ENCODE peak calls at places on chromosomes 3 and 15, in six cellular contexts. U is testis, T is RWPE1, G is A549, J is neural crest cell, C is fibroblast of lung. N is an unnamed sample.

GRCh38 chr3:21013566-21013965 is 737.4 kb downstream of the ZNF385D start:
- DNase-seq in U (no peak), T (no peak), G (no peak), J (no peak), C (peak), N (no peak)

GRCh38 chr3:141345951-141346817 is 22.1 kb upstream of the ZBTB38 start:
- DNase-seq in U (no peak), T (no peak), G (no peak), J (no peak), C (no peak), N (no peak)

GRCh38 chr15:84874991-84875390 is 9.5 kb upstream of the SLC28A1 start:
- DNase-seq in U (no peak), T (no peak), G (no peak), J (no peak), C (no peak), N (no peak)

GRCh38 chr3:64354221-64354620 is 129.0 kb upstream of the PRICKLE2 start:
- DNase-seq in U (no peak), T (no peak), G (no peak), J (no peak), C (peak), N (no peak)

GRCh38 chr3:114928989-114929620 is 218.0 kb downstream of the ZBTB20 start:
- DNase-seq in U (no peak), T (no peak), G (no peak), J (no peak), C (peak), N (no peak)

GRCh38 chr3:150255416-150255815 is 152.7 kb upstream of the TSC22D2 start:
- DNase-seq in U (peak), T (no peak), G (no peak), J (no peak), C (no peak), N (no peak)

GRCh38 chr3:133488785-133489367 is 84.6 kb upstream of the CDV3 start:
- DNase-seq in U (no peak), T (peak), G (no peak), J (no peak), C (peak), N (no peak)

GRCh38 chr3:147200545-147200944 is 205.8 kb downstream of the ZIC4 start:
- DNase-seq in U (no peak), T (no peak), G (no peak), J (no peak), C (peak), N (no peak)

GRCh38 chr3:177427096-177427495 is 229.8 kb upstream of the TBL1XR1 start:
- DNase-seq in U (no peak), T (no peak), G (no peak), J (no peak), C (no peak), N (no peak)

GRCh38 chr3:52277071-52277964 is 1.1 kb downstream of the WDR82 start:
- DNase-seq in U (peak), T (no peak), G (peak), J (peak), C (peak), N (no peak)

GRCh38 chr3:73685061-73685460 is 60.3 kb upstream of the PDZRN3 start:
- DNase-seq in U (no peak), T (no peak), G (no peak), J (no peak), C (no peak), N (no peak)

GRCh38 chr3:2354702-2355101 is 256.0 kb downstream of the CNTN4 start:
- DNase-seq in U (peak), T (no peak), G (no peak), J (no peak), C (peak), N (no peak)

GRCh38 chr15:29731865-29732264 is 90.4 kb downstream of the TJP1 start:
- DNase-seq in U (no peak), T (no peak), G (no peak), J (no peak), C (no peak), N (no peak)

GRCh38 chr3:122498152-122498551 is 16.6 kb downstream of the KPNA1 start:
- DNase-seq in U (no peak), T (no peak), G (no peak), J (no peak), C (no peak), N (no peak)

GRCh38 chr15:69141286-69141701 is 19.1 kb upstream of the GLCE start:
- DNase-seq in U (no peak), T (no peak), G (peak), J (no peak), C (peak), N (no peak)

GRCh38 chr3:59575113-59576001 is 525.5 kb upstream of the CFAP20DC start:
- DNase-seq in U (peak), T (peak), G (peak), J (peak), C (peak), N (peak)

GRCh38 chr3:48119495-48120193 is 68.6 kb downstream of the CDC25A start:
- DNase-seq in U (peak), T (no peak), G (no peak), J (no peak), C (no peak), N (no peak)

GRCh38 chr3:124701687-124702086 is 28.6 kb upstream of the UMPS start:
- DNase-seq in U (no peak), T (no peak), G (no peak), J (no peak), C (peak), N (no peak)

GRCh38 chr3:167102071-167102470 is 278.0 kb downstream of the ZBBX start:
- DNase-seq in U (no peak), T (no peak), G (no peak), J (no peak), C (no peak), N (no peak)

GRCh38 chr3:33915796-33916589 is 117.6 kb downstream of the PDCD6IP start:
- DNase-seq in U (peak), T (peak), G (peak), J (no peak), C (peak), N (no peak)

GRCh38 chr15:70329179-70329578 is 231.5 kb upstream of the TLE3 start:
- DNase-seq in U (no peak), T (no peak), G (no peak), J (no peak), C (no peak), N (no peak)

GRCh38 chr3:128278761-128279593 is 125.7 kb downstream of the EEFSEC start:
- DNase-seq in U (peak), T (no peak), G (no peak), J (peak), C (peak), N (no peak)

GRCh38 chr15:77547801-77548607 is 84.7 kb downstream of the LINGO1 start:
- DNase-seq in U (no peak), T (no peak), G (no peak), J (no peak), C (no peak), N (no peak)

GRCh38 chr15:88653200-88654064 is 14.6 kb downstream of the ISG20 start:
- DNase-seq in U (peak), T (peak), G (no peak), J (no peak), C (no peak), N (no peak)

GRCh38 chr3:84165278-84165677 is 793.5 kb upstream of the CADM2 start:
- DNase-seq in U (no peak), T (no peak), G (no peak), J (no peak), C (no peak), N (no peak)

GRCh38 chr3:23612296-23612891 is 193.4 kb upstream of the UBE2E1 start:
- DNase-seq in U (no peak), T (peak), G (no peak), J (no peak), C (peak), N (no peak)

GRCh38 chr3:34419801-34420200 is 621.4 kb downstream of the PDCD6IP start:
- DNase-seq in U (no peak), T (no peak), G (no peak), J (peak), C (no peak), N (peak)

GRCh38 chr3:63279442-63279841 is 1.3 kb downstream of the SYNPR start:
- DNase-seq in U (no peak), T (no peak), G (no peak), J (no peak), C (no peak), N (no peak)

GRCh38 chr3:39088456-39088855 is 19.0 kb downstream of the GORASP1 start:
- DNase-seq in U (no peak), T (no peak), G (no peak), J (no peak), C (no peak), N (no peak)

GRCh38 chr3:9172851-9173320 is 76.6 kb downstream of the SRGAP3 start:
- DNase-seq in U (no peak), T (no peak), G (no peak), J (no peak), C (no peak), N (no peak)

GRCh38 chr3:188711898-188712256 is 459.9 kb upstream of the TPRG1 start:
- DNase-seq in U (no peak), T (no peak), G (no peak), J (no peak), C (peak), N (no peak)

GRCh38 chr15:62253294-62253693 is 88.2 kb upstream of the C2CD4B start:
- DNase-seq in U (no peak), T (no peak), G (no peak), J (no peak), C (no peak), N (no peak)

GRCh38 chr3:124078978-124079911 is 87.3 kb upstream of the ROPN1 start:
- DNase-seq in U (peak), T (peak), G (peak), J (no peak), C (peak), N (no peak)

GRCh38 chr15:80823995-80824394 is 44.8 kb downstream of the CEMIP start:
- DNase-seq in U (no peak), T (no peak), G (no peak), J (no peak), C (no peak), N (no peak)

GRCh38 chr15:58510715-58511465 is 79.1 kb downstream of the LIPC start:
- DNase-seq in U (no peak), T (no peak), G (no peak), J (no peak), C (peak), N (no peak)

GRCh38 chr3:103609472-103609871 is 1174.7 kb downstream of the ZPLD1 start:
- DNase-seq in U (no peak), T (no peak), G (no peak), J (no peak), C (no peak), N (no peak)
- TF ChIP-seq CTCF in U (no peak), T (no peak), G (no peak), J (no peak), C (no peak), N (no peak)

GRCh38 chr3:81336470-81336869 is 425.0 kb downstream of the GBE1 start:
- DNase-seq in U (no peak), T (no peak), G (no peak), J (no peak), C (no peak), N (no peak)

GRCh38 chr3:81339040-81339845 is 422.2 kb downstream of the GBE1 start:
- DNase-seq in U (no peak), T (peak), G (peak), J (no peak), C (peak), N (no peak)
- TF ChIP-seq CTCF in U (peak), T (peak), G (peak), J (peak), C (peak), N (peak)

GRCh38 chr3:14145670-14146380 is 21.0 kb downstream of the TMEM43 start:
- DNase-seq in U (peak), T (no peak), G (no peak), J (no peak), C (no peak), N (no peak)
- TF ChIP-seq CTCF in U (no peak), T (no peak), G (no peak), J (no peak), C (no peak), N (no peak)

GRCh38 chr3:151283907-151284461 is 5.6 kb upstream of the P2RY14 start:
- DNase-seq in U (peak), T (no peak), G (no peak), J (no peak), C (peak), N (no peak)

GRCh38 chr3:151281671-151282334 is 3.5 kb upstream of the P2RY14 start:
- DNase-seq in U (no peak), T (no peak), G (no peak), J (no peak), C (peak), N (no peak)

GRCh38 chr3:151283387-151283786 is 5.0 kb upstream of the P2RY14 start:
- DNase-seq in U (no peak), T (no peak), G (no peak), J (no peak), C (no peak), N (no peak)

GRCh38 chr3:151285940-151286339 is 7.6 kb upstream of the P2RY14 start:
- DNase-seq in U (no peak), T (no peak), G (no peak), J (no peak), C (no peak), N (no peak)

DNA sequence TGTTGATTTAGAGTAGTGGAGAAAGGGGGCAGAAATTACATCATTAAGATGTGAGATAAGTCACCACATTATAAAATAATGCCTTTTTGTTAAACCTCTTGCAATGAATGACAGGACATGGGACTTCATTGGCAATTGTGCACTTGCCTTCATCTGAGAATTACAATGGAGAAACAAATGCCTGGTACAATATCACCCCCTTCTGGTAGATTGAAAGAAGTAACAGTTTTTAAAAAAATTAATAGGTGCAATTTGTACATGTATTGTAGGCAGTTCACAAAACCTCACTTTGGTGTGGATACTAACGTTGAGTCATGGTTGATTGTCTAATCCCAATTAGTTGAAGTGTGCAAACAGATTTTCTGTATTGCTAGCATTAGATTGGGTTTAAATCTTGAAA is 4.6 kb upstream of the P2RY14 start:
- DNase-seq in U (no peak), T (peak), G (peak), J (no peak), C (peak), N (no peak)
- TF ChIP-seq CTCF in U (peak), T (peak), G (peak), J (peak), C (peak), N (peak)

DNA sequence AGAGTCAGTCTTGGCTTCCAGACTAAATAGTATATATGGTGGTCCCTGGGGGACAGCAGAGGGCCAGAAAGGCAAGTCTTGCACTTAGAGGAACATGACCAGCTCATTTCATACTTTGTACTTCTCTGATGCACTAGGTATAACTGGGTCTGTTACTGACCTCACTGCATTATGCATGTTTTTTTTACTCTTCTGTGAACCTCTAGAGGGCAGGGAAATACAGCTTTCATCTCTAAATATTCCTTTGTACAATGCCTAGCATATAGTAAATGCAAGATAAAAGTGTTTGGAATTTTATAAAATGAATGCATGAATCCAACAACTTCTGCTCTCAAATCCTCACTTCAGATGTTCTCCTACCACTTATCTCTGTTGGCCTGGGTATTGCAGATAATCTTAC is 23.4 kb upstream of the ARL14 start:
- DNase-seq in U (no peak), T (no peak), G (no peak), J (no peak), C (no peak), N (no peak)
- TF ChIP-seq CTCF in U (no peak), T (no peak), G (peak), J (no peak), C (no peak), N (no peak)

GRCh38 chr3:40453933-40454332 is 3.2 kb upstream of the RPL14 start:
- DNase-seq in U (no peak), T (no peak), G (no peak), J (no peak), C (no peak), N (no peak)

GRCh38 chr3:40452057-40452456 is 5.1 kb upstream of the RPL14 start:
- DNase-seq in U (no peak), T (no peak), G (no peak), J (no peak), C (no peak), N (no peak)

GRCh38 chr3:40452562-40452875 is 4.6 kb upstream of the RPL14 start:
- DNase-seq in U (no peak), T (no peak), G (no peak), J (no peak), C (no peak), N (no peak)

GRCh38 chr3:40451551-40451950 is 5.6 kb upstream of the RPL14 start:
- DNase-seq in U (no peak), T (no peak), G (no peak), J (no peak), C (no peak), N (no peak)

GRCh38 chr3:40452876-40453730 is 4.0 kb upstream of the RPL14 start:
- DNase-seq in U (peak), T (peak), G (peak), J (peak), C (peak), N (peak)
- TF ChIP-seq CTCF in U (no peak), T (no peak), G (no peak), J (no peak), C (no peak), N (no peak)

GRCh38 chr3:27340524-27340923 is 28.7 kb downstream of the NEK10 start:
- DNase-seq in U (no peak), T (no peak), G (no peak), J (no peak), C (no peak), N (no peak)
- TF ChIP-seq CTCF in U (no peak), T (no peak), G (no peak), J (no peak), C (no peak), N (no peak)

GRCh38 chr3:105435277-105435676 is 68.6 kb downstream of the ALCAM start:
- DNase-seq in U (no peak), T (no peak), G (no peak), J (no peak), C (no peak), N (no peak)
- TF ChIP-seq CTCF in U (no peak), T (no peak), G (no peak), J (no peak), C (no peak), N (no peak)

N was measured in progenitor cell of endocrine pancreas.